ENCODE peak calls at places on chromosomes 13 and 19, in five cellular contexts. One of them, this sample, is unnamed.

GRCh38 chr19:7705387-7706187 is 3.7 kb upstream of the FCER2 start:
- DNase-seq in spleen: peak; percentile 96
- DNase-seq in BE2C: no peak
- DNase-seq in fibroblast of lung: no peak
- DNase-seq in adrenal gland: peak; percentile 30
- DNase-seq in this sample: no peak

GRCh38 chr19:8463343-8463742 is 18.6 kb downstream of the HNRNPM start:
- DNase-seq in fibroblast of lung: no peak
- DNase-seq in BE2C: no peak
- DNase-seq in adrenal gland: no peak
- DNase-seq in spleen: no peak
- DNase-seq in this sample: no peak

GRCh38 chr13:86002921-86003488 is 203.8 kb upstream of the SLITRK6 start:
- DNase-seq in BE2C: no peak
- DNase-seq in spleen: no peak
- DNase-seq in adrenal gland: no peak
- DNase-seq in fibroblast of lung: no peak
- DNase-seq in this sample: peak; percentile 78

GRCh38 chr13:67150608-67151007 is 79.5 kb downstream of the PCDH9 start:
- DNase-seq in spleen: no peak
- DNase-seq in fibroblast of lung: no peak
- DNase-seq in BE2C: no peak
- DNase-seq in adrenal gland: no peak
- DNase-seq in this sample: peak; percentile 14

GRCh38 chr19:13053761-13054604 is 48.7 kb downstream of the LYL1 start:
- DNase-seq in spleen: no peak
- DNase-seq in adrenal gland: peak; percentile 65
- DNase-seq in fibroblast of lung: peak; percentile 98
- DNase-seq in BE2C: no peak
- DNase-seq in this sample: no peak

GRCh38 chr19:40217921-40218890 is at the start of gene TTC9B:
- DNase-seq in BE2C: peak; percentile 44
- DNase-seq in fibroblast of lung: no peak
- DNase-seq in adrenal gland: no peak
- DNase-seq in spleen: no peak
- DNase-seq in this sample: no peak

GRCh38 chr13:25375727-25376358 is 4.1 kb downstream of the ATP8A2 start:
- DNase-seq in adrenal gland: peak; percentile 56
- DNase-seq in spleen: no peak
- DNase-seq in fibroblast of lung: peak; percentile 19
- DNase-seq in BE2C: peak; percentile 49
- DNase-seq in this sample: peak; percentile 66

GRCh38 chr13:40152145-40152544 is 496.7 kb downstream of the COG6 start:
- DNase-seq in BE2C: no peak
- DNase-seq in spleen: no peak
- DNase-seq in fibroblast of lung: peak; percentile 83
- DNase-seq in adrenal gland: peak; percentile 31
- DNase-seq in this sample: no peak

GRCh38 chr19:49153167-49153809 is 1.9 kb downstream of the HRC start:
- DNase-seq in spleen: no peak
- DNase-seq in fibroblast of lung: no peak
- DNase-seq in adrenal gland: no peak
- DNase-seq in BE2C: no peak
- DNase-seq in this sample: no peak
- H3K4me1 ChIP-seq in spleen: peaks cover 15% of the 10 kb centered on the region
- H3K4me1 ChIP-seq in fibroblast of lung: peaks cover 5% of the 10 kb centered on the region
- H3K4me1 ChIP-seq in adrenal gland: peaks cover 22% of the 10 kb centered on the region
- H3K4me1 ChIP-seq in BE2C: peaks cover 5% of the 10 kb centered on the region
- H3K4me1 ChIP-seq in this sample: peaks cover 15% of the 10 kb centered on the region

GRCh38 chr19:44748426-44749254 is at the start of gene BCL3:
- DNase-seq in fibroblast of lung: no peak
- DNase-seq in adrenal gland: peak; percentile 68
- DNase-seq in spleen: peak; percentile 96
- DNase-seq in BE2C: peak; percentile 42
- DNase-seq in this sample: no peak
- H3K4me1 ChIP-seq in fibroblast of lung: peaks cover 41% of the 10 kb centered on the region
- H3K4me1 ChIP-seq in adrenal gland: peaks cover 68% of the 10 kb centered on the region
- H3K4me1 ChIP-seq in spleen: peaks cover 72% of the 10 kb centered on the region
- H3K4me1 ChIP-seq in BE2C: no peaks in the 10 kb centered on the region
- H3K4me1 ChIP-seq in this sample: peaks cover 11% of the 10 kb centered on the region

DNA sequence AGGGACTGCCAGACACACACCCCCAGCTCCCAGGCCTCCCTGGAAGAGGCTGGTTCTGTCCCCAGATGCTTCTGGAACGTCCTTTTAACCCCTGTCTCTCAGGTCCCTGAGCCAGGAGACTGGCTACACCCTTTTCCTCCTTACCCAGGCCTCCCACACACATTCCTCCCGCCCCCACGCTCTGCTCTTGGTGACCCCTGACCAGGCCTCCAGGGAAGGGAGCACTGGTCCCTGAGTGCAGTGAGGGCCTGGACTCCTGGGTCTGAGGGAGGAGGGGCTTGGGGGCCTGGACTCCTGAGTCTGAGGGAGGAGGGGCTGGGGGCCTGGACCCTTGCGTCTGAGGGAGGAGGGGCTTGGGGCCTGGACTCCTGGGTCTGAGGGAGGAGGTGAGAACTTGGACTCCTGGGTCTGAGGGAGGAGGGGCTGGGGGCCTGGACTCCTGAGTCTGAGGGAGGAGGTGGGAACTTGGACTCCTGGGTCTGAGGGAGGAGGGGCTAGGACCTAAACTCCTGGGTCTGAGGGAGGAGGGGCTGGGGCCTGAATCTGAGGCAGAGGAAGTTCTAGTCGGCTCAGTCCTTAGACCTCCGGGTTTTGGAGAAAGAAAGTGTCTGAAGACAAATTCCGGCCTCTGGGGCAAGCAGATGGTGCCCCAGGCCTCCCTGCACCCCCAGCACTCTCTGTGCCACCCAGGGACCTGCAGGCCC is 530 bp downstream of the KLK6 start:
- DNase-seq in adrenal gland: no peak
- DNase-seq in fibroblast of lung: no peak
- DNase-seq in spleen: no peak
- DNase-seq in BE2C: no peak
- DNase-seq in this sample: no peak
- H3K4me1 ChIP-seq in adrenal gland: no peaks in the 10 kb centered on the region
- H3K4me1 ChIP-seq in fibroblast of lung: no peaks in the 10 kb centered on the region
- H3K4me1 ChIP-seq in spleen: no peaks in the 10 kb centered on the region
- H3K4me1 ChIP-seq in BE2C: no peaks in the 10 kb centered on the region
- H3K4me1 ChIP-seq in this sample: no peaks in the 10 kb centered on the region

GRCh38 chr19:38844093-38844686 is 5.6 kb downstream of the HNRNPL start:
- DNase-seq in fibroblast of lung: no peak
- DNase-seq in adrenal gland: no peak
- DNase-seq in BE2C: no peak
- DNase-seq in spleen: peak; percentile 41
- DNase-seq in this sample: no peak

GRCh38 chr19:38841787-38842438 is 7.9 kb downstream of the HNRNPL start:
- DNase-seq in spleen: no peak
- DNase-seq in adrenal gland: no peak
- DNase-seq in fibroblast of lung: no peak
- DNase-seq in BE2C: no peak
- DNase-seq in this sample: no peak

GRCh38 chr19:38842439-38843174 is 7.2 kb downstream of the HNRNPL start:
- DNase-seq in BE2C: no peak
- DNase-seq in adrenal gland: no peak
- DNase-seq in spleen: peak; percentile 88
- DNase-seq in fibroblast of lung: no peak
- DNase-seq in this sample: no peak

GRCh38 chr19:38841180-38841766 is 8.5 kb downstream of the HNRNPL start:
- DNase-seq in adrenal gland: no peak
- DNase-seq in BE2C: no peak
- DNase-seq in fibroblast of lung: no peak
- DNase-seq in spleen: no peak
- DNase-seq in this sample: no peak

DNA sequence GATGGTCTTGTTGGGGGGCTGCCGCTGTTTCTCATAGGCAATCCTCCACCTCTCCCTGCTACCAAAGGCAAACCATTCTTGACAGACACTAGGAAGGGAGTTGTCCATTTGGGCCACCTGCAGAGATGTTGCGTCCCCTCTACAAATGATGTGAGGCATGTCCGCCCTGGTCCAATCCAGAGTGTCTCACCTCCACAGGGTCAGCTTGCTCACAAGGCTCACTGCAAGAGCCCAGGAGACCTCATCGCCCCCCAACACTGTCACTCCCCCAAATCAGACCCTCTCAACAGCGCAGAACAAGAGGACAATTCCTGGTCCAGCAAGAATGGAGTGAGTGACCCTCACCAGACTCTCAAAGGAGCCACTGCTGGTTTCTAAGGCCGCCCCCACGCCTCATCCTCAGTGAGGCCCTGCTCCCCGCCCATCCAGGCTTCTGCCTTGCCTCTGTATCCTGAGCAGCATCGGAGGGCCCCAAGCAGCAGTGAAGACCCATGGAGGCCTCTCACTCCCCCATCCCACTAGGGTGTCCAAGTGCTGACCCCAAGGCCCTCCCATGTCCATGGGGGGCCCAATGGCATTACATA is 6.5 kb downstream of the HNRNPL start:
- DNase-seq in adrenal gland: no peak
- DNase-seq in fibroblast of lung: no peak
- DNase-seq in BE2C: no peak
- DNase-seq in spleen: peak; percentile 76
- DNase-seq in this sample: no peak
- H3K4me1 ChIP-seq in adrenal gland: peaks cover 74% of the 10 kb centered on the region
- H3K4me1 ChIP-seq in fibroblast of lung: peaks cover 2% of the 10 kb centered on the region
- H3K4me1 ChIP-seq in BE2C: peaks cover 32% of the 10 kb centered on the region
- H3K4me1 ChIP-seq in spleen: peaks cover 67% of the 10 kb centered on the region
- H3K4me1 ChIP-seq in this sample: peaks cover 9% of the 10 kb centered on the region